ENCODE peak calls at places on chromosomes 12 and 14, in eight cellular contexts. One of them, this sample, is unnamed. For H3K4me1, the result is how much of the 10 kb centered on the place peaks cover.

GRCh38 chr14:96058606-96059200 is 19.5 kb downstream of the C14orf132 start:
- DNase-seq in neural progenitor cell: no peak
- DNase-seq in heart left ventricle: no peak
- DNase-seq in heart right ventricle: no peak
- DNase-seq in A549: no peak
- DNase-seq in tibial artery: peak
- DNase-seq in right lobe of liver: no peak
- DNase-seq in psoas muscle: no peak
- DNase-seq in this sample: no peak

GRCh38 chr12:50314629-50315312 is 31.5 kb upstream of the LIMA1 start:
- DNase-seq in right lobe of liver: no peak
- DNase-seq in A549: peak
- DNase-seq in neural progenitor cell: peak
- DNase-seq in heart left ventricle: no peak
- DNase-seq in tibial artery: no peak
- DNase-seq in psoas muscle: no peak
- DNase-seq in heart right ventricle: no peak
- DNase-seq in this sample: no peak

GRCh38 chr12:96164951-96165858 is 29.0 kb upstream of the ELK3 start:
- DNase-seq in heart left ventricle: peak
- DNase-seq in psoas muscle: no peak
- DNase-seq in tibial artery: no peak
- DNase-seq in heart right ventricle: peak
- DNase-seq in right lobe of liver: no peak
- DNase-seq in A549: no peak
- DNase-seq in neural progenitor cell: no peak
- DNase-seq in this sample: no peak

GRCh38 chr14:103886304-103887169 is 39.2 kb upstream of the PPP1R13B start:
- DNase-seq in A549: no peak
- DNase-seq in heart right ventricle: no peak
- DNase-seq in psoas muscle: no peak
- DNase-seq in tibial artery: no peak
- DNase-seq in neural progenitor cell: peak
- DNase-seq in heart left ventricle: no peak
- DNase-seq in right lobe of liver: no peak
- DNase-seq in this sample: no peak

GRCh38 chr14:99628832-99629618 is 15.9 kb upstream of the HHIPL1 start:
- DNase-seq in psoas muscle: peak
- DNase-seq in heart right ventricle: peak
- DNase-seq in right lobe of liver: peak
- DNase-seq in heart left ventricle: peak
- DNase-seq in tibial artery: peak
- DNase-seq in A549: peak
- DNase-seq in neural progenitor cell: peak
- DNase-seq in this sample: peak

GRCh38 chr12:114625294-114625851 is 58.6 kb downstream of the TBX3 start:
- DNase-seq in A549: peak
- DNase-seq in right lobe of liver: no peak
- DNase-seq in psoas muscle: no peak
- DNase-seq in neural progenitor cell: peak
- DNase-seq in tibial artery: no peak
- DNase-seq in heart left ventricle: peak
- DNase-seq in heart right ventricle: no peak
- DNase-seq in this sample: no peak

GRCh38 chr12:10182662-10183061 is 3.8 kb downstream of the TMEM52B start:
- DNase-seq in right lobe of liver: no peak
- DNase-seq in heart right ventricle: no peak
- DNase-seq in tibial artery: no peak
- DNase-seq in neural progenitor cell: no peak
- DNase-seq in A549: no peak
- DNase-seq in heart left ventricle: no peak
- DNase-seq in psoas muscle: no peak
- DNase-seq in this sample: no peak

GRCh38 chr12:122004633-122005071 is 17.0 kb upstream of the BCL7A start:
- DNase-seq in psoas muscle: no peak
- DNase-seq in tibial artery: no peak
- DNase-seq in A549: no peak
- DNase-seq in neural progenitor cell: no peak
- DNase-seq in heart left ventricle: no peak
- DNase-seq in right lobe of liver: no peak
- DNase-seq in heart right ventricle: no peak
- DNase-seq in this sample: peak

GRCh38 chr12:123104809-123105208 is 46.1 kb downstream of the PITPNM2 start:
- DNase-seq in heart right ventricle: no peak
- DNase-seq in right lobe of liver: no peak
- DNase-seq in neural progenitor cell: no peak
- DNase-seq in heart left ventricle: no peak
- DNase-seq in tibial artery: no peak
- DNase-seq in psoas muscle: no peak
- DNase-seq in A549: no peak
- DNase-seq in this sample: no peak

GRCh38 chr12:130181211-130181610 is 18.9 kb downstream of the FZD10 start:
- DNase-seq in heart left ventricle: no peak
- DNase-seq in right lobe of liver: no peak
- DNase-seq in tibial artery: no peak
- DNase-seq in A549: no peak
- DNase-seq in heart right ventricle: no peak
- DNase-seq in neural progenitor cell: no peak
- DNase-seq in psoas muscle: no peak
- DNase-seq in this sample: no peak

GRCh38 chr12:122839907-122840554 is 4.8 kb downstream of the HIP1R start:
- DNase-seq in psoas muscle: no peak
- DNase-seq in heart right ventricle: no peak
- DNase-seq in right lobe of liver: no peak
- DNase-seq in neural progenitor cell: no peak
- DNase-seq in heart left ventricle: no peak
- DNase-seq in A549: no peak
- DNase-seq in tibial artery: no peak
- DNase-seq in this sample: no peak

GRCh38 chr12:111394480-111394879 is 11.2 kb upstream of the SH2B3 start:
- DNase-seq in right lobe of liver: no peak
- DNase-seq in heart left ventricle: no peak
- DNase-seq in A549: no peak
- DNase-seq in heart right ventricle: no peak
- DNase-seq in neural progenitor cell: no peak
- DNase-seq in tibial artery: no peak
- DNase-seq in psoas muscle: no peak
- DNase-seq in this sample: no peak

GRCh38 chr14:35506927-35507326 is 27.0 kb upstream of the INSM2 start:
- DNase-seq in heart left ventricle: no peak
- DNase-seq in right lobe of liver: no peak
- DNase-seq in neural progenitor cell: no peak
- DNase-seq in psoas muscle: no peak
- DNase-seq in A549: no peak
- DNase-seq in heart right ventricle: no peak
- DNase-seq in tibial artery: no peak
- DNase-seq in this sample: no peak

GRCh38 chr14:60655114-60655897 is 6.0 kb upstream of the SIX1 start:
- DNase-seq in neural progenitor cell: peak
- DNase-seq in heart right ventricle: no peak
- DNase-seq in tibial artery: no peak
- DNase-seq in right lobe of liver: no peak
- DNase-seq in heart left ventricle: no peak
- DNase-seq in A549: no peak
- DNase-seq in psoas muscle: no peak
- DNase-seq in this sample: peak

GRCh38 chr12:24062642-24063245 is 113.3 kb upstream of the SOX5 start:
- DNase-seq in right lobe of liver: no peak
- DNase-seq in psoas muscle: no peak
- DNase-seq in heart right ventricle: no peak
- DNase-seq in tibial artery: no peak
- DNase-seq in A549: no peak
- DNase-seq in heart left ventricle: no peak
- DNase-seq in neural progenitor cell: no peak
- DNase-seq in this sample: no peak

GRCh38 chr14:64970776-64971451 is 1.2 kb downstream of the RAB15 start:
- DNase-seq in A549: peak
- DNase-seq in tibial artery: no peak
- DNase-seq in right lobe of liver: no peak
- DNase-seq in psoas muscle: no peak
- DNase-seq in heart left ventricle: no peak
- DNase-seq in neural progenitor cell: no peak
- DNase-seq in heart right ventricle: no peak
- DNase-seq in this sample: no peak

GRCh38 chr14:74765721-74766120 is 2.6 kb downstream of the YLPM1 start:
- DNase-seq in A549: no peak
- DNase-seq in heart left ventricle: no peak
- DNase-seq in neural progenitor cell: no peak
- DNase-seq in heart right ventricle: no peak
- DNase-seq in psoas muscle: no peak
- DNase-seq in tibial artery: no peak
- DNase-seq in right lobe of liver: no peak
- DNase-seq in this sample: no peak

GRCh38 chr12:66603981-66604380 is 74.9 kb downstream of the GRIP1 start:
- DNase-seq in right lobe of liver: no peak
- DNase-seq in heart right ventricle: no peak
- DNase-seq in heart left ventricle: no peak
- DNase-seq in tibial artery: no peak
- DNase-seq in psoas muscle: no peak
- DNase-seq in A549: no peak
- DNase-seq in neural progenitor cell: no peak
- DNase-seq in this sample: no peak

GRCh38 chr12:31518680-31519227 is 72.2 kb downstream of the DENND5B start:
- DNase-seq in tibial artery: peak
- DNase-seq in A549: peak
- DNase-seq in right lobe of liver: no peak
- DNase-seq in neural progenitor cell: peak
- DNase-seq in psoas muscle: no peak
- DNase-seq in heart left ventricle: peak
- DNase-seq in heart right ventricle: no peak
- DNase-seq in this sample: no peak

GRCh38 chr12:52032797-52033505 is 18.3 kb upstream of the NR4A1 start:
- DNase-seq in heart left ventricle: peak
- DNase-seq in neural progenitor cell: peak
- DNase-seq in tibial artery: peak
- DNase-seq in A549: peak
- DNase-seq in right lobe of liver: peak
- DNase-seq in psoas muscle: peak
- DNase-seq in heart right ventricle: peak
- DNase-seq in this sample: peak
- H3K4me3 ChIP-seq in heart left ventricle: peak
- H3K4me3 ChIP-seq in neural progenitor cell: peak
- H3K4me3 ChIP-seq in tibial artery: peak
- H3K4me3 ChIP-seq in A549: peak
- H3K4me3 ChIP-seq in right lobe of liver: peak
- H3K4me3 ChIP-seq in psoas muscle: peak
- H3K4me3 ChIP-seq in heart right ventricle: no peak
- H3K4me3 ChIP-seq in this sample: peak

GRCh38 chr12:92029902-92030586 is 115.6 kb downstream of the BTG1 start:
- DNase-seq in A549: no peak
- DNase-seq in tibial artery: no peak
- DNase-seq in heart right ventricle: no peak
- DNase-seq in right lobe of liver: no peak
- DNase-seq in neural progenitor cell: no peak
- DNase-seq in heart left ventricle: no peak
- DNase-seq in psoas muscle: no peak
- DNase-seq in this sample: no peak

GRCh38 chr12:92029136-92029535 is 116.5 kb downstream of the BTG1 start:
- DNase-seq in neural progenitor cell: no peak
- DNase-seq in A549: no peak
- DNase-seq in psoas muscle: no peak
- DNase-seq in heart left ventricle: no peak
- DNase-seq in heart right ventricle: no peak
- DNase-seq in right lobe of liver: no peak
- DNase-seq in tibial artery: no peak
- DNase-seq in this sample: no peak

GRCh38 chr12:92028039-92028709 is 117.5 kb downstream of the BTG1 start:
- DNase-seq in right lobe of liver: no peak
- DNase-seq in heart right ventricle: no peak
- DNase-seq in heart left ventricle: no peak
- DNase-seq in neural progenitor cell: no peak
- DNase-seq in psoas muscle: no peak
- DNase-seq in tibial artery: no peak
- DNase-seq in A549: no peak
- DNase-seq in this sample: no peak

GRCh38 chr12:92025462-92026207 is 120.0 kb downstream of the BTG1 start:
- DNase-seq in neural progenitor cell: no peak
- DNase-seq in A549: no peak
- DNase-seq in tibial artery: no peak
- DNase-seq in right lobe of liver: no peak
- DNase-seq in heart left ventricle: no peak
- DNase-seq in psoas muscle: no peak
- DNase-seq in heart right ventricle: no peak
- DNase-seq in this sample: no peak

GRCh38 chr12:92027243-92027642 is 118.4 kb downstream of the BTG1 start:
- DNase-seq in psoas muscle: no peak
- DNase-seq in A549: no peak
- DNase-seq in right lobe of liver: no peak
- DNase-seq in tibial artery: no peak
- DNase-seq in heart left ventricle: no peak
- DNase-seq in heart right ventricle: no peak
- DNase-seq in neural progenitor cell: no peak
- DNase-seq in this sample: no peak
- H3K4me1 ChIP-seq in psoas muscle: under half
- H3K4me1 ChIP-seq in A549: under half
- H3K4me1 ChIP-seq in right lobe of liver: under half
- H3K4me1 ChIP-seq in tibial artery: under half
- H3K4me1 ChIP-seq in heart left ventricle: under half
- H3K4me1 ChIP-seq in heart right ventricle: under half
- H3K4me1 ChIP-seq in neural progenitor cell: under half
- H3K4me1 ChIP-seq in this sample: under half

DNA sequence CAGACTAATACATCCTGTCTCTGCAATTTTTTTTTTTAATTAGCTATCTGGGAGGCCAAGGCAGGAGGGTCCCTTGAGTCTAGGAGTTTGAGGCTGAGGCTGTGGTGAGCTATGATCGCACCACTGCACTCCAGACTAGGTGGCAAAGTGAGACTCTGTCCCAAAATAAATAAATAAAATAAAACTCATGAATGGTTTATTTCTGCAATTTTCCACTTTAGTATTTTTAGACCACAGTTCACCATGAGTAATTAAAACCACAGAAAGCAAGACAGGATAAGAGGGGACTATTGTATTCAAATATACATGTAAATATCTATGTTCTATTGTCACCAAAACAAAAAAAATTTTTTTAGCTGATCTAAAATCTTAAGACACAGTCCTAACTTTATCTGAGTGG is 17.8 kb downstream of the TAOK3 start:
- DNase-seq in psoas muscle: no peak
- DNase-seq in neural progenitor cell: no peak
- DNase-seq in heart left ventricle: no peak
- DNase-seq in heart right ventricle: no peak
- DNase-seq in A549: no peak
- DNase-seq in tibial artery: no peak
- DNase-seq in right lobe of liver: no peak
- DNase-seq in this sample: no peak
- H3K4me3 ChIP-seq in psoas muscle: no peak
- H3K4me3 ChIP-seq in neural progenitor cell: no peak
- H3K4me3 ChIP-seq in heart left ventricle: no peak
- H3K4me3 ChIP-seq in heart right ventricle: no peak
- H3K4me3 ChIP-seq in A549: no peak
- H3K4me3 ChIP-seq in tibial artery: no peak
- H3K4me3 ChIP-seq in right lobe of liver: no peak
- H3K4me3 ChIP-seq in this sample: no peak

DNA sequence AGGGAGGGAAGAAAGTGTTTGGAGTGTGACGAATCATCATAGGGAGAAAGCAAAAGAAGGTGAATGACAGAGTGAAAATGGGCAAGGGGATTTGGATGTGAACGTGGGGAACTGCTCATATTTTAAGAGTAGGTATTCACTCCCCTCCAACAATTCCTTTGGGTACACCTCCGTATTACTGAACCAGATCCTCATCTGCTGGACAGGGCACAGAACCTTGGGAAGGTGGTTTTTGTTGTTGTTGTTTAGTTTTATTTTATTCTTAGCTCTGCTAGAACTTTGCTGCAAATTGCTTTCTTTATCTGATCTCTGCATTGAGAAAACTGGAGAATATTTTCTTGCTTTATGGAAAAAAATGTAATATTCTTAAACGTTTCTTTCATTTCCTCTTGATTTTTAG is 7.1 kb downstream of the SCN8A start:
- DNase-seq in heart right ventricle: no peak
- DNase-seq in A549: no peak
- DNase-seq in right lobe of liver: no peak
- DNase-seq in psoas muscle: no peak
- DNase-seq in heart left ventricle: no peak
- DNase-seq in neural progenitor cell: no peak
- DNase-seq in tibial artery: no peak
- DNase-seq in this sample: no peak
- H3K4me1 ChIP-seq in heart right ventricle: under half
- H3K4me1 ChIP-seq in A549: under half
- H3K4me1 ChIP-seq in right lobe of liver: under half
- H3K4me1 ChIP-seq in psoas muscle: under half
- H3K4me1 ChIP-seq in heart left ventricle: under half
- H3K4me1 ChIP-seq in neural progenitor cell: under half
- H3K4me1 ChIP-seq in tibial artery: under half
- H3K4me1 ChIP-seq in this sample: under half

This sample was measured in kidney.